ENCODE peak calls at places on chromosomes 13 and 19, in ten cellular contexts. Z is thoracic aorta; B is bronchial epithelial cell; U is pancreas; M is neuronal stem cell; G is gastrocnemius medialis; A is cardiac muscle cell; X is GM23248; S is CD4-positive, CD25-positive, alpha-beta regulatory T cell; L is AG10803. Q is an unnamed sample.

GRCh38 chr13:86692291-86692690 is 893.1 kb upstream of the SLITRK6 start:
- DNase-seq in Z (no peak), B (no peak), U (no peak), M (no peak), G (no peak), A (no peak), X (no peak), S (no peak), L (no peak), Q (no peak)

GRCh38 chr13:111325941-111326620 is 5.6 kb downstream of the TEX29 start:
- DNase-seq in Z (no peak), B (no peak), U (no peak), M (no peak), G (no peak), A (no peak), X (no peak), S (no peak), L (no peak), Q (no peak)

GRCh38 chr19:4506449-4507149 is 11.7 kb downstream of the PLIN4 start:
- DNase-seq in Z (no peak), B (peak), U (no peak), M (no peak), G (no peak), A (no peak), X (peak), S (no peak), L (peak), Q (peak)

GRCh38 chr13:99192480-99192879 is 8.2 kb upstream of the UBAC2 start:
- DNase-seq in Z (no peak), B (no peak), U (no peak), M (no peak), G (no peak), A (no peak), X (no peak), S (no peak), L (no peak), Q (no peak)

GRCh38 chr19:40588110-40588854 is 11.6 kb downstream of the SHKBP1 start:
- DNase-seq in Z (no peak), B (peak), U (no peak), M (no peak), G (no peak), A (no peak), X (no peak), S (no peak), L (no peak), Q (peak)

GRCh38 chr19:34962281-34962944 is 1.6 kb downstream of the ZNF792 start:
- DNase-seq in Z (no peak), B (no peak), U (no peak), M (no peak), G (no peak), A (no peak), X (no peak), S (peak), L (no peak), Q (no peak)

GRCh38 chr19:35908977-35909683 is 1.0 kb upstream of the TYROBP start:
- DNase-seq in Z (no peak), B (no peak), U (no peak), M (no peak), G (peak), A (no peak), X (no peak), S (no peak), L (no peak), Q (no peak)

GRCh38 chr13:112074139-112074710 is 7.3 kb downstream of the SOX1 start:
- DNase-seq in Z (no peak), B (no peak), U (no peak), M (no peak), G (no peak), A (no peak), X (no peak), S (no peak), L (no peak), Q (no peak)

GRCh38 chr13:36325912-36326311 is 20.3 kb downstream of the SPART start:
- DNase-seq in Z (no peak), B (no peak), U (no peak), M (no peak), G (no peak), A (no peak), X (no peak), S (no peak), L (no peak), Q (no peak)

GRCh38 chr13:44386932-44387556 is 13.4 kb downstream of the SERP2 start:
- DNase-seq in Z (no peak), B (no peak), U (no peak), M (no peak), G (no peak), A (peak), X (no peak), S (no peak), L (no peak), Q (no peak)

GRCh38 chr13:113941571-113942191 is 32.2 kb downstream of the C13orf46 start:
- DNase-seq in Z (peak), B (peak), U (no peak), M (no peak), G (no peak), A (no peak), X (no peak), S (no peak), L (peak), Q (peak)

GRCh38 chr19:56508282-56508778 is 675 bp downstream of the ZNF471 start:
- DNase-seq in Z (no peak), B (peak), U (no peak), M (no peak), G (peak), A (no peak), X (no peak), S (no peak), L (no peak), Q (peak)

GRCh38 chr13:24119593-24120508 is 40.7 kb upstream of the SPATA13 start:
- DNase-seq in Z (no peak), B (no peak), U (no peak), M (no peak), G (no peak), A (peak), X (no peak), S (no peak), L (no peak), Q (no peak)

GRCh38 chr13:49652691-49653305 is 24.5 kb downstream of the ARL11 start:
- DNase-seq in Z (no peak), B (no peak), U (peak), M (peak), G (peak), A (peak), X (peak), S (peak), L (peak), Q (peak)

GRCh38 chr13:44243198-44243852 is 130.3 kb upstream of the SERP2 start:
- DNase-seq in Z (no peak), B (peak), U (no peak), M (peak), G (no peak), A (peak), X (peak), S (peak), L (peak), Q (peak)

GRCh38 chr19:23055946-23056345 is 53.0 kb upstream of the ZNF728 start:
- DNase-seq in Z (no peak), B (no peak), U (no peak), M (no peak), G (no peak), A (no peak), X (no peak), S (no peak), L (no peak), Q (no peak)

GRCh38 chr13:100088282-100088647 is 628 bp upstream of the PCCA start:
- DNase-seq in Z (no peak), B (no peak), U (no peak), M (no peak), G (no peak), A (no peak), X (no peak), S (no peak), L (no peak), Q (no peak)

GRCh38 chr13:28347456-28348371 is 147.2 kb downstream of the FLT1 start:
- DNase-seq in Z (no peak), B (no peak), U (no peak), M (no peak), G (no peak), A (no peak), X (no peak), S (peak), L (no peak), Q (peak)

GRCh38 chr13:51175639-51176038 is 46.6 kb upstream of the FAM124A start:
- DNase-seq in Z (no peak), B (no peak), U (no peak), M (no peak), G (no peak), A (no peak), X (no peak), S (no peak), L (no peak), Q (no peak)

GRCh38 chr19:43124360-43124759 is 41.9 kb upstream of the PSG2 start:
- DNase-seq in Z (no peak), B (no peak), U (no peak), M (no peak), G (no peak), A (no peak), X (no peak), S (no peak), L (no peak), Q (no peak)

GRCh38 chr13:27975579-27976361 is 6.7 kb upstream of the CDX2 start:
- DNase-seq in Z (no peak), B (no peak), U (no peak), M (no peak), G (no peak), A (no peak), X (no peak), S (no peak), L (no peak), Q (no peak)

GRCh38 chr19:53047379-53047778 is 2.8 kb downstream of the ERVV-2 start:
- DNase-seq in Z (no peak), B (no peak), U (no peak), M (no peak), G (no peak), A (no peak), X (no peak), S (no peak), L (no peak), Q (no peak)

GRCh38 chr19:33290956-33291622 is 11.2 kb downstream of the CEBPA start:
- DNase-seq in Z (no peak), B (peak), U (no peak), M (no peak), G (no peak), A (no peak), X (peak), S (no peak), L (no peak), Q (no peak)

GRCh38 chr19:42281175-42282035 is 12.4 kb downstream of the CIC start:
- DNase-seq in Z (no peak), B (peak), U (peak), M (peak), G (no peak), A (peak), X (peak), S (no peak), L (peak), Q (no peak)

GRCh38 chr13:40120781-40121180 is 465.3 kb downstream of the COG6 start:
- DNase-seq in Z (no peak), B (no peak), U (no peak), M (no peak), G (no peak), A (no peak), X (peak), S (no peak), L (peak), Q (no peak)

GRCh38 chr19:37329686-37330085 is 41.2 kb upstream of the ZNF527 start:
- DNase-seq in Z (no peak), B (no peak), U (no peak), M (no peak), G (no peak), A (peak), X (peak), S (no peak), L (no peak), Q (no peak)

GRCh38 chr13:30832845-30833332 is 73.2 kb upstream of the MEDAG start:
- DNase-seq in Z (no peak), B (peak), U (peak), M (no peak), G (no peak), A (peak), X (peak), S (peak), L (no peak), Q (no peak)

GRCh38 chr19:22595422-22595821 is 38.7 kb upstream of the ZNF492 start:
- DNase-seq in Z (no peak), B (no peak), U (no peak), M (no peak), G (no peak), A (no peak), X (no peak), S (no peak), L (no peak), Q (no peak)

GRCh38 chr13:64505511-64505910 is 2724.6 kb downstream of the PCDH9 start:
- DNase-seq in Z (no peak), B (peak), U (no peak), M (no peak), G (no peak), A (no peak), X (peak), S (no peak), L (peak), Q (peak)

GRCh38 chr13:50626031-50626643 is 217.4 kb downstream of the DLEU7 start:
- DNase-seq in Z (no peak), B (peak), U (no peak), M (no peak), G (no peak), A (no peak), X (peak), S (no peak), L (peak), Q (peak)

DNA sequence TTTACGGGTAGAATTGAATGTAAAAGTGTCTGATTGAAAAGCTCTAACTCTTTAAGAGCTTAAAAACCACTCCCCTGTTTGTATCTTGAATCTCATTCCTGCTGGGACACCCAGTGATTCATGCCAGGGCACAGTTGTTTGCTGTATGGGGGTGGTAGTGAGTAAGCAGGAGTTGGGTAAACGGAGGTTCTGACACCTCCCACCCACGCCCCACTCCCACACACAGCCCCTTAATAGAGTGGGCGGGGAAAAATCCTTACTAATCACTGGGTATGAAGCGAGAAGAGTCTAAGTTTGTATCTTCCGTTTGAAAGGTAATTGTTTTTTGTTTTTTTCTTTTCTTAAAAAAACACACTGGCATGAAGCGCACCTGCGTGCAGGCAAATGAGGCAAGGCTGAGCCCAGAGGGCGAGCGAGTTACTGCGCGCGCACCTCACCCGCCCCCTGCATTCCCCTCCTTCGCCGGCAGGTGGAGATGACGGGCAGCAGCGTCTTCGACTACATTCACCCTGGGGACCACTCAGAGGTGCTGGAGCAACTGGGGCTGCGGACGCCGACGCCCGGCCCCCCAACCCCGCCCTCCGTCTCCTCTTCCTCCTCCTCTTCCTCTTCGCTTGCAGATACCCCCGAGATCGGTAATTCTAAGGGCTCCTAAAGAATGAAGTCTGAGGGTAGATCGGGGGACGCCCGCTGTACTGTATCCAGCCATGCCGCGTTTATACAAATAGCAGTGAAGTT is 12.8 kb downstream of the TMEM160 start:
- DNase-seq in Z (peak), B (peak), U (peak), M (peak), G (peak), A (peak), X (peak), S (peak), L (peak), Q (peak)
- H3K4me3 ChIP-seq in Z (peak), B (peak), U (peak), M (peak), G (peak), A (peak), X (peak), S (peak), L (peak), Q (peak)

GRCh38 chr19:19429361-19429760 is 23.9 kb downstream of the GATAD2A start:
- DNase-seq in Z (no peak), B (peak), U (no peak), M (no peak), G (no peak), A (no peak), X (no peak), S (no peak), L (no peak), Q (no peak)

GRCh38 chr19:19426799-19427198 is 21.3 kb downstream of the GATAD2A start:
- DNase-seq in Z (no peak), B (no peak), U (no peak), M (no peak), G (no peak), A (no peak), X (no peak), S (no peak), L (no peak), Q (no peak)

GRCh38 chr19:19427302-19427701 is 21.8 kb downstream of the GATAD2A start:
- DNase-seq in Z (no peak), B (no peak), U (no peak), M (no peak), G (no peak), A (no peak), X (no peak), S (no peak), L (no peak), Q (no peak)

GRCh38 chr19:19428746-19429145 is 23.3 kb downstream of the GATAD2A start:
- DNase-seq in Z (no peak), B (no peak), U (no peak), M (no peak), G (no peak), A (no peak), X (no peak), S (no peak), L (peak), Q (no peak)

DNA sequence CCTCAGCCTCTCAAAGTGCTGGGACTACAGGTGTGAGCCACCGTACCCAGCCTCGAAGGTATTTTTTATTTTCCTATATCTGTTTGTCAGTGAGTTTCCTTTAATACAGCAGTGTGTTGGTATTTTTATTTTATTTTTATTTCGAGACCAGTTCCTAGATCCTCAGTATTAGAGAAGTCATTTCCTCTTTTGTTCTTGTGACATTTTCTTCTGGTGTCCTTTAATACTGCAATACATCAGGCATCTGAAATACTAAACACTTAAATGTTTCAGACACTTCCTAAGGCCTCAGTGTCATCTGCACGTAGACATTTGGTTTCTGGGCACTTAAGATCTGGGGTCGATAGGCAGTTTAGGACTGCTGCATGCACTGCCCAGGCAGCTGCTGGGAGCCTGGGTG is 22.5 kb downstream of the GATAD2A start:
- DNase-seq in Z (no peak), B (no peak), U (no peak), M (no peak), G (no peak), A (no peak), X (no peak), S (no peak), L (no peak), Q (no peak)
- H3K4me3 ChIP-seq in Z (no peak), B (no peak), U (no peak), M (no peak), G (no peak), A (no peak), X (no peak), S (no peak), L (no peak), Q (no peak)

DNA sequence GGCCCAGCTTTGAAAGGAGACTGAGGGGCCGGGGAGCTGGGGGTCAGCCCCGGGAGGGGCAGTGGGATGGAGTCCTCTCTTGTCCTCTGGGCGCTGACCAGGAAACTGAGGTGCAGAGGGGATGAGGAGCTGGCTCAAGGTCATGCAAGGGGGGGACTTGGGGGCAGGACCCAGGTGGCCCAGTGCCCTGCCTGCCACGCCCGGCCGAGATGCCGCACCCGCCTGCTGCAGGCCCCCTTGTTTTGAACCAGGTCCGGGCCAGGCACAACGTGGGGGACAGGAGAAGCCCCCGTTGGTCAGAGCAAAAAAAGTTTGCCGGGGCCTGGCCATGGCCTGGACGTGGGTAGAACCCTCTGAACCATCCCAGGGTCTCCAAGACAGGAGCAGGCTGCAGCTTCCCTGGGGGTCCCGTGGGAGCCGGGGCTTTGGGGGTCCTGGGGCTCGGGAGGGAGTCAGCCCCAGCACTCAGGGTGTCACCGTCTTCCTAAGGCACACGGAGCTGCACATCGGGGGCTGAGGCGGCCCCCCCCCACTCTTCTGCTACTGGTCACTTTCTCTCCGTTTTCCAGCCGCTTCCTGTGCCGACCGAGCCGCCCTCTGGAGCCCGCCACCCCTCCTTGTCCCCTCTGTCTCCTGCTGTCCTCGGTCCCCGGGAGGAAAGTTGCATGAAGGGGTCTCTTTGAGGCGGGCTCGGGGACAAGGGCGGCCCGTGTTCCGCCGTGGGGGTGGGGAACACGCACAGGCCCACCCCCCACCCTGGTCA is 1.4 kb downstream of the EFNA2 start:
- DNase-seq in Z (no peak), B (no peak), U (no peak), M (no peak), G (no peak), A (no peak), X (no peak), S (no peak), L (no peak), Q (no peak)
- H3K4me3 ChIP-seq in Z (no peak), B (no peak), U (no peak), M (peak), G (no peak), A (peak), X (no peak), S (no peak), L (no peak), Q (no peak)

GRCh38 chr19:911197-912033 is 1.6 kb downstream of the R3HDM4 start:
- DNase-seq in Z (no peak), B (no peak), U (no peak), M (no peak), G (no peak), A (no peak), X (no peak), S (no peak), L (no peak), Q (no peak)
- H3K4me3 ChIP-seq in Z (no peak), B (peak), U (no peak), M (peak), G (no peak), A (no peak), X (peak), S (no peak), L (peak), Q (no peak)

GRCh38 chr19:15468675-15469512 is 4.5 kb upstream of the RASAL3 start:
- DNase-seq in Z (no peak), B (no peak), U (no peak), M (no peak), G (no peak), A (no peak), X (no peak), S (no peak), L (no peak), Q (no peak)

GRCh38 chr19:15471639-15472101 is 7.3 kb upstream of the RASAL3 start:
- DNase-seq in Z (no peak), B (no peak), U (no peak), M (no peak), G (no peak), A (no peak), X (no peak), S (no peak), L (no peak), Q (no peak)

GRCh38 chr19:15466851-15467733 is 2.7 kb upstream of the RASAL3 start:
- DNase-seq in Z (no peak), B (peak), U (no peak), M (no peak), G (no peak), A (no peak), X (peak), S (peak), L (peak), Q (peak)

GRCh38 chr19:15467734-15468214 is 3.4 kb upstream of the RASAL3 start:
- DNase-seq in Z (no peak), B (no peak), U (no peak), M (no peak), G (no peak), A (no peak), X (no peak), S (no peak), L (no peak), Q (no peak)

GRCh38 chr19:15469513-15470297 is 5.4 kb upstream of the RASAL3 start:
- DNase-seq in Z (no peak), B (no peak), U (no peak), M (no peak), G (no peak), A (no peak), X (peak), S (peak), L (no peak), Q (no peak)
- H3K4me3 ChIP-seq in Z (peak), B (peak), U (peak), M (peak), G (peak), A (no peak), X (no peak), S (peak), L (no peak), Q (no peak)

GRCh38 chr19:16293133-16294085 is 31.2 kb upstream of the KLF2 start:
- DNase-seq in Z (peak), B (peak), U (peak), M (no peak), G (peak), A (no peak), X (peak), S (no peak), L (peak), Q (peak)
- H3K4me3 ChIP-seq in Z (peak), B (no peak), U (peak), M (no peak), G (peak), A (no peak), X (peak), S (no peak), L (peak), Q (peak)

Q was measured in foreskin fibroblast.